ENCODE peak calls at places on chromosomes 16 and 17, in four cellular contexts. T is left ventricle myocardium inferior, K is MM.1S, L is glutamatergic neuron. D is an unnamed sample.

GRCh38 chr16:2963074-2963610 is 933 bp upstream of the KREMEN2 start:
- DNase-seq in T (no peak), K (no peak), L (no peak), D (peak)

GRCh38 chr16:61617214-61617783 is 418.9 kb downstream of the CDH8 start:
- DNase-seq in T (no peak), K (no peak), L (no peak), D (no peak)

GRCh38 chr17:71224824-71225575 is 895.8 kb upstream of the SOX9 start:
- DNase-seq in T (no peak), K (no peak), L (no peak), D (no peak)

GRCh38 chr16:27439273-27440018 is 37.5 kb downstream of the IL21R start:
- DNase-seq in T (no peak), K (no peak), L (peak), D (no peak)

GRCh38 chr16:13902052-13902451 is 17.9 kb upstream of the ERCC4 start:
- DNase-seq in T (no peak), K (no peak), L (no peak), D (no peak)

GRCh38 chr16:52906271-52906670 is 146.4 kb downstream of the CHD9NB start:
- DNase-seq in T (no peak), K (no peak), L (no peak), D (no peak)

GRCh38 chr17:68255731-68256538 is 8.1 kb downstream of the AMZ2 start:
- DNase-seq in T (no peak), K (no peak), L (no peak), D (no peak)

GRCh38 chr16:70298988-70299938 is at the start of gene DDX19B:
- DNase-seq in T (peak), K (peak), L (peak), D (peak)

GRCh38 chr16:51084074-51084928 is 66.8 kb downstream of the SALL1 start:
- DNase-seq in T (no peak), K (no peak), L (no peak), D (no peak)

GRCh38 chr16:54447606-54448440 is 161.2 kb upstream of the IRX3 start:
- DNase-seq in T (no peak), K (no peak), L (no peak), D (no peak)

GRCh38 chr17:48487221-48487620 is 43.6 kb downstream of the HOXB1 start:
- DNase-seq in T (no peak), K (no peak), L (no peak), D (no peak)

GRCh38 chr17:48484256-48484655 is 46.6 kb downstream of the HOXB1 start:
- DNase-seq in T (no peak), K (no peak), L (no peak), D (no peak)

GRCh38 chr17:48488548-48489106 is 42.2 kb downstream of the HOXB1 start:
- DNase-seq in T (no peak), K (no peak), L (no peak), D (no peak)

GRCh38 chr17:48484850-48485249 is 46.0 kb downstream of the HOXB1 start:
- DNase-seq in T (no peak), K (no peak), L (no peak), D (no peak)

DNA sequence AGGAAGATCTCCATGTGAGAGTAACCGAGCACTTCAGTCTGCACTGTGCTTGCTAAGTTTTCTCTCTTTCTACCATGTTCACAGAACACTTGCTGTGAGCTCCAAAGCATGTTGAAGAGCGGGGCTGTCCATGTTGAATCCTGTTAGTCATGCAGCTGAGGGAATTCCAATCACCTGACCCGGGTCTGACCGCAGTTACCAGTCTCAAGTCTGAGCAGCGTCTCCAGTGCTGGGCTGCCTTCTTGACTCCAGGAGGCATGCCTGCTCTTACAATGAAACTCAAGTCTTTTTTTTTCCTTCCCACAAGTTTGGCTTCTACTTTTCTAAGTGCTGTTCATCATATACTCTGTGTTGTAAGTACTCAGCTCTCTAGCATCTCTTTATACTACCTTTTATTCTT is 44.3 kb downstream of the HOXB1 start:
- DNase-seq in T (no peak), K (no peak), L (no peak), D (no peak)
- TF ChIP-seq CTCF in T (no peak), K (no peak), L (no peak), D (no peak)

DNA sequence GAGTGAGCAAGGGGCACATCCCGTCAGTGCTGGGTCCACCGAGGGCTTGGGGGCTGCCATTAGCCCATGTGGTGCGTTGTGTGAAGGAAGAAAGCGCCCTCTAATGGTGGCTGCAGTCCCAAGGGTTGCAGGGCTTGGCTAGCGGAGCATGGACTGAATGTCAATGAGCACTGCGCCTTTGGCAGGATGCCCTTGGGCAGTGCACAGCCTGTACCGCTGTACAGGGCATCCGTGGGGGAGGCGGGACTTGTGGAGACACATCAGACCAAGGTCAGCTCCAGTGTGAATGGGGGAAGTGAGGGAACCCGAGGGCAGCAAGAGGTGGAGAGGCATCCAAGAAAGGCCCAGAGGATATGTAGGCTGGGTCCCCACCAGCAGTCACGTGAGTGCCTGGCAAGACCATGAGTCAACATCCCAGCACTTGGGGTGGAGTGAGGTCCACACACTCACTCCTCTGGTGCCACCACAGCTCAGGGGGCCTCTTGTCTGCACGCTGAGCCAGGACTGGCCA is 75.5 kb upstream of the MED9 start:
- DNase-seq in T (no peak), K (no peak), L (no peak), D (no peak)
- TF ChIP-seq CTCF in T (no peak), K (peak), L (peak), D (no peak)

GRCh38 chr17:78769200-78769773 is 12.8 kb downstream of the CYTH1 start:
- DNase-seq in T (no peak), K (no peak), L (no peak), D (no peak)
- TF ChIP-seq CTCF in T (no peak), K (peak), L (no peak), D (no peak)

GRCh38 chr17:55584861-55585260 is 73.6 kb upstream of the SMIM36 start:
- DNase-seq in T (no peak), K (peak), L (no peak), D (no peak)

GRCh38 chr17:55584055-55584685 is 72.9 kb upstream of the SMIM36 start:
- DNase-seq in T (no peak), K (no peak), L (no peak), D (no peak)

GRCh38 chr17:55582910-55583309 is 71.7 kb upstream of the SMIM36 start:
- DNase-seq in T (no peak), K (no peak), L (no peak), D (no peak)

GRCh38 chr17:55587608-55588139 is 76.4 kb upstream of the SMIM36 start:
- DNase-seq in T (peak), K (no peak), L (no peak), D (no peak)

DNA sequence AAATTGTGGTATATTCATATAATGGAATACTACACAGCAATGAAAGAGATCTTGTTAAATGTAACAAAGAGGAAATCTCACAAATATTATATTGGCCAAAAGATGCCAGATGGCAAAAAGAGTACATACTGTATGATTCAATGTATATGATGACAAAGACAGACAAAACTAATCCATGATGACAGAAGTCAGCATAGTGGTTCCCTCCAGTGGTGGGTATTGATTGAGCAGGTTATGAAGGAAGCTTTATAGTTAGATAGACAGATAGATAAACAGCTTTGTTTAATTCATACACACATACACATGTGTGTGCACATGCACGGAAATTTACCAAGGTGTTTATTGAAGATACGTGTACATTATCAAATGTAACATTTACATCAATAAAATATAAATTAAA is 74.4 kb upstream of the SMIM36 start:
- DNase-seq in T (no peak), K (no peak), L (no peak), D (no peak)
- TF ChIP-seq CTCF in T (no peak), K (no peak), L (no peak), D (no peak)

DNA sequence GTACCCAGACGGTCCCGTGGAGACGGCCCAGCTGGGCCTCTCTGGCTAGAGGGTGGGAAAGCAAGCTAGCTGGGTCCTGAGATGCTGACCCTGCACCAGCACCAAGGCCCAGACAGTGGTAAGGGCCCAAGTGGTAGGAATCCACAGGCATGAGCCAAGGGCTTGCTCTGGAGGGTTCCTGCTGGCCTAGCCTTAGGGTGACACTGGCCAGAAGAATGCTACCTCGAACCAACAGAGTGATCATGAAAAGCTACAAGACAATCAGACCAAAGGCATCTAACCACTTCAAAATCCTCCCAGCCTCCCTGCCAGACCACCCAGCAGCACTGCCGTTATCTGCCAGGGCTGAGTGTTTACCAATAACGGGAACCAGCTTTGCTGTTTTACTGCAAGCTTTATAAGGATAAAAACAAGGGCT is 13.2 kb downstream of the HIC1 start:
- DNase-seq in T (no peak), K (no peak), L (no peak), D (no peak)
- TF ChIP-seq CTCF in T (no peak), K (no peak), L (no peak), D (no peak)

D was measured in GM13976.